ENCODE peak calls at places on chromosomes 12 and 14, in eight cellular contexts. One of them, this sample, is unnamed.

GRCh38 chr12:72072613-72073212 is 134.1 kb downstream of the TPH2 start:
- DNase-seq in WERI-Rb-1: no peak
- DNase-seq in GM12864: no peak
- DNase-seq in stomach: no peak
- DNase-seq in body of pancreas: no peak
- DNase-seq in psoas muscle: no peak
- DNase-seq in tibial artery: no peak
- DNase-seq in HL-60: no peak
- DNase-seq in this sample: no peak

GRCh38 chr12:64894827-64895475 is 70.5 kb downstream of the TBC1D30 start:
- DNase-seq in stomach: no peak
- DNase-seq in body of pancreas: no peak
- DNase-seq in tibial artery: no peak
- DNase-seq in GM12864: no peak
- DNase-seq in HL-60: no peak
- DNase-seq in psoas muscle: no peak
- DNase-seq in WERI-Rb-1: no peak
- DNase-seq in this sample: no peak

GRCh38 chr12:78120866-78121590 is 290.3 kb downstream of the NAV3 start:
- DNase-seq in HL-60: peak
- DNase-seq in body of pancreas: peak
- DNase-seq in GM12864: no peak
- DNase-seq in stomach: no peak
- DNase-seq in tibial artery: no peak
- DNase-seq in WERI-Rb-1: no peak
- DNase-seq in psoas muscle: no peak
- DNase-seq in this sample: peak

GRCh38 chr14:100640481-100641273 is 53.5 kb upstream of the BEGAIN start:
- DNase-seq in body of pancreas: no peak
- DNase-seq in tibial artery: no peak
- DNase-seq in psoas muscle: no peak
- DNase-seq in stomach: peak
- DNase-seq in WERI-Rb-1: no peak
- DNase-seq in HL-60: peak
- DNase-seq in GM12864: peak
- DNase-seq in this sample: peak

GRCh38 chr14:31781578-31781977 is 220.4 kb downstream of the NUBPL start:
- DNase-seq in body of pancreas: no peak
- DNase-seq in psoas muscle: no peak
- DNase-seq in stomach: no peak
- DNase-seq in WERI-Rb-1: no peak
- DNase-seq in GM12864: no peak
- DNase-seq in tibial artery: no peak
- DNase-seq in HL-60: no peak
- DNase-seq in this sample: no peak

GRCh38 chr12:42868291-42868690 is 278.7 kb upstream of the PRICKLE1 start:
- DNase-seq in WERI-Rb-1: no peak
- DNase-seq in psoas muscle: no peak
- DNase-seq in HL-60: no peak
- DNase-seq in body of pancreas: no peak
- DNase-seq in tibial artery: no peak
- DNase-seq in GM12864: no peak
- DNase-seq in stomach: no peak
- DNase-seq in this sample: no peak

GRCh38 chr12:93322784-93323183 is 54.9 kb upstream of the NUDT4 start:
- DNase-seq in psoas muscle: no peak
- DNase-seq in body of pancreas: no peak
- DNase-seq in HL-60: no peak
- DNase-seq in tibial artery: no peak
- DNase-seq in GM12864: no peak
- DNase-seq in stomach: no peak
- DNase-seq in WERI-Rb-1: no peak
- DNase-seq in this sample: no peak

GRCh38 chr12:105322070-105322469 is 8.4 kb upstream of the C12orf75 start:
- DNase-seq in GM12864: no peak
- DNase-seq in stomach: no peak
- DNase-seq in body of pancreas: no peak
- DNase-seq in psoas muscle: peak
- DNase-seq in HL-60: no peak
- DNase-seq in WERI-Rb-1: no peak
- DNase-seq in tibial artery: peak
- DNase-seq in this sample: no peak

GRCh38 chr14:53355581-53356112 is 202.5 kb upstream of the DDHD1 start:
- DNase-seq in tibial artery: no peak
- DNase-seq in psoas muscle: no peak
- DNase-seq in body of pancreas: no peak
- DNase-seq in WERI-Rb-1: peak
- DNase-seq in GM12864: no peak
- DNase-seq in HL-60: no peak
- DNase-seq in stomach: no peak
- DNase-seq in this sample: no peak

GRCh38 chr12:52600941-52601481 is at the start of gene KRT72:
- DNase-seq in stomach: no peak
- DNase-seq in body of pancreas: no peak
- DNase-seq in GM12864: no peak
- DNase-seq in tibial artery: no peak
- DNase-seq in WERI-Rb-1: no peak
- DNase-seq in psoas muscle: no peak
- DNase-seq in HL-60: no peak
- DNase-seq in this sample: no peak

GRCh38 chr14:101037021-101037817 is 133.7 kb upstream of the RTL1 start:
- DNase-seq in HL-60: no peak
- DNase-seq in WERI-Rb-1: no peak
- DNase-seq in psoas muscle: no peak
- DNase-seq in stomach: no peak
- DNase-seq in GM12864: no peak
- DNase-seq in body of pancreas: no peak
- DNase-seq in tibial artery: peak
- DNase-seq in this sample: no peak

GRCh38 chr12:38669081-38669480 is 236.3 kb downstream of the CPNE8 start:
- DNase-seq in body of pancreas: no peak
- DNase-seq in WERI-Rb-1: no peak
- DNase-seq in GM12864: no peak
- DNase-seq in tibial artery: no peak
- DNase-seq in psoas muscle: no peak
- DNase-seq in HL-60: no peak
- DNase-seq in stomach: no peak
- DNase-seq in this sample: no peak

GRCh38 chr12:38669530-38669929 is 235.9 kb downstream of the CPNE8 start:
- DNase-seq in WERI-Rb-1: no peak
- DNase-seq in stomach: no peak
- DNase-seq in psoas muscle: no peak
- DNase-seq in tibial artery: no peak
- DNase-seq in HL-60: no peak
- DNase-seq in body of pancreas: no peak
- DNase-seq in GM12864: no peak
- DNase-seq in this sample: no peak

GRCh38 chr12:38666425-38666824 is 239.0 kb downstream of the CPNE8 start:
- DNase-seq in HL-60: no peak
- DNase-seq in body of pancreas: no peak
- DNase-seq in WERI-Rb-1: no peak
- DNase-seq in tibial artery: no peak
- DNase-seq in stomach: no peak
- DNase-seq in psoas muscle: no peak
- DNase-seq in GM12864: no peak
- DNase-seq in this sample: no peak

GRCh38 chr12:38662851-38663250 is 242.5 kb downstream of the CPNE8 start:
- DNase-seq in body of pancreas: no peak
- DNase-seq in WERI-Rb-1: no peak
- DNase-seq in HL-60: no peak
- DNase-seq in GM12864: no peak
- DNase-seq in psoas muscle: no peak
- DNase-seq in tibial artery: no peak
- DNase-seq in stomach: no peak
- DNase-seq in this sample: no peak

DNA sequence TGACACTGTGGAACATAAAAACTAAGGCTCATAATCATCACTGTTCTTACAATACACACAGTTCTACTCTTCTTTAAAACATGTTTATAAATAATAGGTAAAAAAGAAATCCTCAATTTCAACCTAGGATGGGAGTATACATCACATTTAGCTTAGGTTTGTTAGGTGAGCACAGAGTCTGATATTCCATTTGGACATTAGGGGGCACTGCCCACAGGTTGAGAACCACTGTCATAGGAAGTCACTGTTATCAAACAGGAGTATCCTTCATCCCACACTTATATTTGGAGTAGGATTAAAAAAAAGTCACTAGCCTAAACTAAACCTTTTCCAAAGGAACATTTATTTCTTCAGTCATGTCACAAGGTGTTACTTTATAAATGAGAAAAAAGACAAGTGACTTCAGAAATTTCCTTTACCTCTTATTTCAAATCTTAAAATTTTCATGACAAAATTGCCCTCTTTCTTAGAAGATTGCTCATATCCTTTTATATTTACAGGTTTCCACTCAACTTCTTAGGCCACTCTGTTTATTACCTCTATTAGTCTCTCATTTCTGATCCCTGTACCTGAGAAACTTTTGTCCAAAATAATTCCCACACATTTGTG is 240.6 kb downstream of the CPNE8 start:
- DNase-seq in HL-60: no peak
- DNase-seq in tibial artery: no peak
- DNase-seq in WERI-Rb-1: peak
- DNase-seq in body of pancreas: no peak
- DNase-seq in stomach: no peak
- DNase-seq in psoas muscle: no peak
- DNase-seq in GM12864: no peak
- DNase-seq in this sample: peak
- TF ChIP-seq CTCF in HL-60: peak
- TF ChIP-seq CTCF in tibial artery: no peak
- TF ChIP-seq CTCF in WERI-Rb-1: peak
- TF ChIP-seq CTCF in body of pancreas: peak
- TF ChIP-seq CTCF in stomach: no peak
- TF ChIP-seq CTCF in psoas muscle: no peak
- TF ChIP-seq CTCF in GM12864: peak
- TF ChIP-seq CTCF in this sample: peak

GRCh38 chr12:56271031-56271430 is 4.3 kb downstream of the COQ10A start:
- DNase-seq in GM12864: no peak
- DNase-seq in HL-60: no peak
- DNase-seq in body of pancreas: no peak
- DNase-seq in tibial artery: no peak
- DNase-seq in stomach: no peak
- DNase-seq in WERI-Rb-1: no peak
- DNase-seq in psoas muscle: no peak
- DNase-seq in this sample: no peak
- TF ChIP-seq CTCF in GM12864: peak
- TF ChIP-seq CTCF in HL-60: peak
- TF ChIP-seq CTCF in body of pancreas: peak
- TF ChIP-seq CTCF in tibial artery: peak
- TF ChIP-seq CTCF in stomach: peak
- TF ChIP-seq CTCF in WERI-Rb-1: peak
- TF ChIP-seq CTCF in psoas muscle: peak
- TF ChIP-seq CTCF in this sample: peak

DNA sequence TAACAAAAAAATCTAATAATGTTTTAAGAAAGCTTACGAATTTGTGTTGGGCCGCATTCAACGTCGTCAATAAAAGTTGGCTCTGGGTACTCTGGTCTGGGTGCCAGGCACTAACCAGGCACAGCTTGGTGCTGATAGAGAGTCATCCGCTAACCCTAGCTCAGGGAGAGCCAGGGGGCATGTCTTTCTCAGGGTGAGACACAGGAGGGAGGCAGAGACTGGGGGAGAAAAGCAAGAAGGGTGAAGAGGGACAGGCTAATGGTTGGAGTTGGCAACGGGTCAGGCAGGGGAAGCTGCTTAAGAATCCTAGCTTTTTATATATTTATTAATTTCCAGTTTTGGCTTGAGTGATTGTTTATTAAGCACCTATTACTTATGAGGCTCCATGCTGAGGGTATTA is 105.0 kb downstream of the CMKLR1 start:
- DNase-seq in stomach: no peak
- DNase-seq in tibial artery: peak
- DNase-seq in body of pancreas: no peak
- DNase-seq in psoas muscle: peak
- DNase-seq in WERI-Rb-1: no peak
- DNase-seq in HL-60: no peak
- DNase-seq in GM12864: no peak
- DNase-seq in this sample: no peak
- TF ChIP-seq CTCF in stomach: no peak
- TF ChIP-seq CTCF in tibial artery: peak
- TF ChIP-seq CTCF in body of pancreas: peak
- TF ChIP-seq CTCF in psoas muscle: peak
- TF ChIP-seq CTCF in WERI-Rb-1: no peak
- TF ChIP-seq CTCF in HL-60: no peak
- TF ChIP-seq CTCF in GM12864: peak
- TF ChIP-seq CTCF in this sample: peak

GRCh38 chr12:111426341-111427185 is 20.8 kb downstream of the SH2B3 start:
- DNase-seq in GM12864: no peak
- DNase-seq in HL-60: no peak
- DNase-seq in tibial artery: no peak
- DNase-seq in psoas muscle: no peak
- DNase-seq in stomach: no peak
- DNase-seq in WERI-Rb-1: no peak
- DNase-seq in body of pancreas: no peak
- DNase-seq in this sample: no peak

GRCh38 chr12:111427417-111428074 is 21.8 kb downstream of the SH2B3 start:
- DNase-seq in HL-60: no peak
- DNase-seq in GM12864: no peak
- DNase-seq in psoas muscle: no peak
- DNase-seq in stomach: no peak
- DNase-seq in tibial artery: no peak
- DNase-seq in body of pancreas: no peak
- DNase-seq in WERI-Rb-1: no peak
- DNase-seq in this sample: no peak

GRCh38 chr12:111424189-111424792 is 18.6 kb downstream of the SH2B3 start:
- DNase-seq in psoas muscle: no peak
- DNase-seq in HL-60: no peak
- DNase-seq in tibial artery: no peak
- DNase-seq in stomach: no peak
- DNase-seq in body of pancreas: no peak
- DNase-seq in WERI-Rb-1: no peak
- DNase-seq in GM12864: no peak
- DNase-seq in this sample: no peak

GRCh38 chr12:111425655-111426054 is 19.9 kb downstream of the SH2B3 start:
- DNase-seq in psoas muscle: no peak
- DNase-seq in stomach: no peak
- DNase-seq in tibial artery: no peak
- DNase-seq in body of pancreas: no peak
- DNase-seq in HL-60: no peak
- DNase-seq in WERI-Rb-1: no peak
- DNase-seq in GM12864: no peak
- DNase-seq in this sample: no peak

DNA sequence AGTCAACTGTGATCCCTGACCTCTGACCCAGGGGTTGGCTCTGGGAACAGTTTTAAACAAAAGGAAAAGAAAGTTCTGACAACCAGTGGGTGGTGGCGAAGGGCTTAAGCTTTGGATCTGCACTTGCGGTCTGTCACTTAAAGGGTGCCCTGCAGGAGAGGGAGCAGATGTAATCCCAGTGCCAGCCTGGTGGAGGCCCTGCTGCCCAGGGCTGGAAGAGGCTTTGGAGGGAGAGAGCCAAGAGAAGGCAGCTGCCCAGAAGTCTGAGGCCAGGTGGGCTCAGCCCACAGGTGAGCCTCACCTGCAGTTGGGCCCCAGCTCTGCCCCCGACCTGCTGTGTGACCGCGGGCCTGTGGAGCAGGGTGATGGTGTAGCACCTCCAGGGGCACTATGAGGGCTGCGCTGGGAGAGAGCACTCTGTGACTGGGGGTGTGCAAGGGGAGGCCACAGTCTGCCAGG is 19.1 kb downstream of the SH2B3 start:
- DNase-seq in stomach: no peak
- DNase-seq in WERI-Rb-1: no peak
- DNase-seq in tibial artery: no peak
- DNase-seq in GM12864: no peak
- DNase-seq in HL-60: no peak
- DNase-seq in psoas muscle: no peak
- DNase-seq in body of pancreas: no peak
- DNase-seq in this sample: no peak
- TF ChIP-seq CTCF in stomach: no peak
- TF ChIP-seq CTCF in WERI-Rb-1: peak
- TF ChIP-seq CTCF in tibial artery: no peak
- TF ChIP-seq CTCF in GM12864: peak
- TF ChIP-seq CTCF in HL-60: no peak
- TF ChIP-seq CTCF in psoas muscle: no peak
- TF ChIP-seq CTCF in body of pancreas: no peak
- TF ChIP-seq CTCF in this sample: peak